ENCODE peak calls at places on chromosome 9, in four cellular contexts. One of them, this sample, is unnamed.

GRCh38 chr9:25427898-25428297 is 250.3 kb downstream of the TUSC1 start:
- DNase-seq in nephron progenitor cell: no peak
- DNase-seq in fibroblast of mammary gland: no peak
- DNase-seq in amygdala: no peak
- DNase-seq in this sample: no peak

GRCh38 chr9:111925784-111926183 is 29.2 kb downstream of the UGCG start:
- DNase-seq in fibroblast of mammary gland: no peak
- DNase-seq in amygdala: no peak
- DNase-seq in nephron progenitor cell: no peak
- DNase-seq in this sample: no peak

GRCh38 chr9:18032636-18033035 is 441.3 kb upstream of the ADAMTSL1 start:
- DNase-seq in amygdala: no peak
- DNase-seq in fibroblast of mammary gland: no peak
- DNase-seq in nephron progenitor cell: no peak
- DNase-seq in this sample: no peak

GRCh38 chr9:14066815-14067214 is 247.1 kb downstream of the NFIB start:
- DNase-seq in nephron progenitor cell: no peak
- DNase-seq in amygdala: no peak
- DNase-seq in fibroblast of mammary gland: no peak
- DNase-seq in this sample: no peak

GRCh38 chr9:122337561-122337939 is 33.3 kb upstream of the PTGS1 start:
- DNase-seq in fibroblast of mammary gland: no peak
- DNase-seq in amygdala: no peak
- DNase-seq in nephron progenitor cell: no peak
- DNase-seq in this sample: no peak

GRCh38 chr9:18849910-18850677 is 182.9 kb downstream of the SAXO1 start:
- DNase-seq in amygdala: no peak
- DNase-seq in nephron progenitor cell: no peak
- DNase-seq in fibroblast of mammary gland: no peak
- DNase-seq in this sample: no peak

GRCh38 chr9:137680445-137681358 is 61.9 kb downstream of the EHMT1 start:
- DNase-seq in amygdala: no peak
- DNase-seq in nephron progenitor cell: no peak
- DNase-seq in fibroblast of mammary gland: no peak
- DNase-seq in this sample: no peak

GRCh38 chr9:131320031-131320685 is 30.6 kb downstream of the PLPP7 start:
- DNase-seq in nephron progenitor cell: no peak
- DNase-seq in amygdala: no peak
- DNase-seq in fibroblast of mammary gland: peak; percentile 47
- DNase-seq in this sample: no peak

GRCh38 chr9:116933251-116933650 is 246.1 kb downstream of the TRIM32 start:
- DNase-seq in fibroblast of mammary gland: no peak
- DNase-seq in nephron progenitor cell: no peak
- DNase-seq in amygdala: no peak
- DNase-seq in this sample: no peak

GRCh38 chr9:138058181-138058580 is 180.6 kb downstream of the CACNA1B start:
- DNase-seq in amygdala: no peak
- DNase-seq in nephron progenitor cell: no peak
- DNase-seq in fibroblast of mammary gland: no peak
- DNase-seq in this sample: no peak